ENCODE peak calls at places on chromosomes 7 and 10, in four cellular contexts. P is HEK293T, A is HepG2, H is K562. M is an unnamed sample.

GRCh38 chr10:804191-804781 is 114.8 kb upstream of the DIP2C start:
- DNase-seq in P (no peak), A (no peak), H (no peak), M (no peak)

GRCh38 chr7:105521731-105522458 is at the start of gene PUS7:
- DNase-seq in P (peak), A (peak), H (peak), M (no peak)

GRCh38 chr7:47666164-47666862 is 84.4 kb upstream of the TNS3 start:
- DNase-seq in P (no peak), A (peak), H (no peak), M (no peak)

GRCh38 chr10:3757638-3758490 is 27.1 kb downstream of the KLF6 start:
- DNase-seq in P (no peak), A (no peak), H (no peak), M (peak)

GRCh38 chr7:34138483-34138882 is 233.1 kb downstream of the BMPER start:
- DNase-seq in P (no peak), A (no peak), H (no peak), M (no peak)

GRCh38 chr10:119786117-119786769 is 60.4 kb downstream of the INPP5F start:
- DNase-seq in P (peak), A (peak), H (no peak), M (no peak)

GRCh38 chr10:78899996-78900714 is 168.6 kb upstream of the ZMIZ1 start:
- DNase-seq in P (no peak), A (peak), H (no peak), M (no peak)

GRCh38 chr7:107661081-107661864 is 645 bp downstream of the SLC26A4 start:
- DNase-seq in P (peak), A (peak), H (no peak), M (no peak)

GRCh38 chr7:92330835-92331438 is 85.2 kb downstream of the ANKIB1 start:
- DNase-seq in P (no peak), A (peak), H (no peak), M (no peak)

GRCh38 chr7:155840262-155840885 is 28.1 kb upstream of the SHH start:
- DNase-seq in P (no peak), A (no peak), H (no peak), M (no peak)

GRCh38 chr10:115432188-115432819 is 339.1 kb downstream of the ATRNL1 start:
- DNase-seq in P (no peak), A (peak), H (no peak), M (no peak)

GRCh38 chr10:113108180-113108835 is 158.3 kb downstream of the TCF7L2 start:
- DNase-seq in P (peak), A (no peak), H (peak), M (no peak)

GRCh38 chr10:114726820-114727271 is 68.8 kb upstream of the ABLIM1 start:
- DNase-seq in P (no peak), A (no peak), H (no peak), M (no peak)

GRCh38 chr7:46319841-46320240 is 398.8 kb upstream of the IGFBP3 start:
- DNase-seq in P (no peak), A (no peak), H (no peak), M (no peak)

GRCh38 chr7:1665721-1666250 is 4.3 kb upstream of the ELFN1 start:
- DNase-seq in P (peak), A (no peak), H (peak), M (no peak)

GRCh38 chr10:97798958-97799565 is 27.3 kb upstream of the SFRP5 start:
- DNase-seq in P (no peak), A (no peak), H (no peak), M (no peak)

GRCh38 chr7:17498230-17498629 is 199.8 kb downstream of the AHR start:
- DNase-seq in P (no peak), A (no peak), H (no peak), M (no peak)

GRCh38 chr7:12397671-12398070 is 6.0 kb downstream of the VWDE start:
- DNase-seq in P (no peak), A (no peak), H (no peak), M (no peak)

GRCh38 chr7:12401538-12402364 is 1.9 kb downstream of the VWDE start:
- DNase-seq in P (no peak), A (no peak), H (no peak), M (no peak)

GRCh38 chr7:12398186-12398585 is 5.5 kb downstream of the VWDE start:
- DNase-seq in P (no peak), A (no peak), H (no peak), M (no peak)

GRCh38 chr7:12403287-12404181 is at the start of gene VWDE:
- DNase-seq in P (peak), A (no peak), H (peak), M (no peak)

DNA sequence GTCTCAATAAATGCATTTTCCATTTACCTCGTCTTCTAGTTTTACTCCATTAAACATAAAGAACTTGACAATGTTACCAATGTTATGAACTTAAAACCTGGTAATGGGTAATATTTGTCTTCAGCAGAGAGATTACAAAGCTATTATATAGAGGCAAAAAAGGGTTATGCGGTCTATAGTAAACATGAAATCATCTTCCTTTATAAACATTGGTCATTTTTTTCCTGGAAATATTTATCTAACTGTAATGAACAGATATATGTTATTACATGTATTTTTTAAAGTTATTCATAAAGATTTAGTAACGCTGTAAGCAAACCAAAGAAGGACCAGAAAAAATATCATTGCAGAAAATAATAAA is 1.3 kb downstream of the VWDE start:
- DNase-seq in P (no peak), A (no peak), H (no peak), M (no peak)
- TF ChIP-seq FOXK2 in P (no peak), A (no peak), H (no peak), M (no peak)

DNA sequence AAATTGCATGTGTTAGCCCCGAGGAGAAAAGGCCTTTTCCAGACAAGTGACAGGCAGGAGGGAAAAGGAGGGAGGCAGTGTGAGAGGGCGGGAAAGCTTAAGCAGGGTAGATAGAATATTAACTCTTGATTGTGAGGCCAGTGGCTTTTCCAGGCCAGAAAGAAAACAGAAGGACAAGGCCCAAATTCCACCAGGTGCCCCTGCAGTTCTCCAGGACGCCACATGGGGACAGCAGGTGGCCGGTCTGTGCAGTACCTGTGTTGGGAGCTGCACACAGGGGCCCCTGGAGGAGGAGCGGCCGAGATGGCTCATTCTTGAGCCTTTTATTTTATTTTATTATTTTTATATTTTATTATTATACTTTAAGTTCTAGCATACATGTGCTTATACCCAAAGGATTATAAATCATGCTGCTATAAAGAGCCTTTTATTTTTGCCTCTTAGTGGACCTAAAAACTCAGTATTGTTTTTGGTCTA is 141.3 kb upstream of the KLF14 start:
- DNase-seq in P (peak), A (peak), H (peak), M (no peak)
- TF ChIP-seq FOXK2 in P (no peak), A (no peak), H (no peak), M (no peak)

GRCh38 chr7:26553128-26553527 is 261.5 kb downstream of the SNX10 start:
- DNase-seq in P (no peak), A (no peak), H (no peak), M (no peak)
- TF ChIP-seq FOXK2 in P (no peak), A (no peak), H (no peak), M (no peak)

DNA sequence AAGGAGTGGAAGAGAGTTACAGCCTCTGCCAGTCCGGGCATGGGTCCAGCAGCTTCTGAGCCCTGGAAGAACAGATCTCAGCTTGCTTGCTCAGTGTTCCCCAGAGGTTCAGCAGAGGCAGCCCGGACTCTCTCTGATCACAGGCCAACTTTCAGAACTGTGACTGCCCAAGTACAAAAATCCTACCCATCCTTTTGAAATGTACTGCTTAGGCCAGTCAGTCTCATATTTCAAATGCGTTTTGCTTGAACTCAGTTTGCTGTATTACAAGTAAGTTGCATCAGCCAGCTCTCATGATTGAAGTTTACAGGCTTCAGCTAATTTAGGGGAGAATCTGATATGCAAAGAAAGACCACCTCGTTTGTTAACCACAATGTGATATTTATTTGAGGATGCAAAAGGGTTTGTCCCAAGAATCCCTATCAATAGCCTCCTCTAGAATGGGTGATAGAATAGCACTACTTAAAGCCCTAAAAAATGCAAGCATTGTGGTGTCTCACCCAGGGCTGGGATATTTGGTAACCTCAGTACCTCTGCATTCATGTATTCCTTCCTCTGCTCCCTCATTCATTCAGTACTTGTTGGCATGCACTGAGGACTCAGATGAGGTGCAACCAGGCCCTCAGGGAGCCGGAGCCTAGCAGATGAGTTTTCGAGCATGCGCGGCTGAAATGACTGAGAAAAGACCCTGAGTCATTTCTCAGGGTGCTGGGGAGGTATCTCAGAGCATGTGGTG is 7.0 kb downstream of the AIMP2 start:
- DNase-seq in P (no peak), A (no peak), H (no peak), M (no peak)
- TF ChIP-seq FOXK2 in P (no peak), A (no peak), H (no peak), M (no peak)

GRCh38 chr7:30863694-30864011 is 48.0 kb upstream of the AQP1 start:
- DNase-seq in P (no peak), A (no peak), H (no peak), M (no peak)
- TF ChIP-seq FOXK2 in P (no peak), A (no peak), H (no peak), M (no peak)

GRCh38 chr10:20276127-20276979 is 460.1 kb downstream of the PLXDC2 start:
- DNase-seq in P (no peak), A (peak), H (no peak), M (no peak)
- TF ChIP-seq FOXK2 in P (no peak), A (no peak), H (no peak), M (no peak)

GRCh38 chr7:63899691-63900393 is 98.8 kb upstream of the ZNF722 start:
- DNase-seq in P (peak), A (no peak), H (peak), M (no peak)
- TF ChIP-seq FOXK2 in P (no peak), A (no peak), H (no peak), M (no peak)

M was measured in GM12878.